ENCODE peak calls at places on chromosomes 2 and 18, in four cellular contexts. One of them, this sample, is unnamed.

GRCh38 chr2:203683932-203684556 is 22.4 kb upstream of the CD28 start:
- DNase-seq in tibial nerve: no peak
- DNase-seq in testis: no peak
- DNase-seq in heart left ventricle: no peak
- DNase-seq in this sample: no peak

GRCh38 chr2:237324446-237325236 is 89.3 kb downstream of the COL6A3 start:
- DNase-seq in tibial nerve: no peak
- DNase-seq in testis: peak
- DNase-seq in heart left ventricle: no peak
- DNase-seq in this sample: no peak

GRCh38 chr2:101736861-101737291 is 39.4 kb downstream of the MAP4K4 start:
- DNase-seq in tibial nerve: no peak
- DNase-seq in testis: no peak
- DNase-seq in heart left ventricle: no peak
- DNase-seq in this sample: peak

GRCh38 chr2:240602266-240603050 is 15.9 kb downstream of the CAPN10 start:
- DNase-seq in tibial nerve: peak
- DNase-seq in testis: no peak
- DNase-seq in heart left ventricle: peak
- DNase-seq in this sample: no peak

GRCh38 chr2:218648473-218649100 is 10.8 kb downstream of the ZNF142 start:
- DNase-seq in tibial nerve: peak
- DNase-seq in testis: peak
- DNase-seq in heart left ventricle: no peak
- DNase-seq in this sample: peak

GRCh38 chr2:63058149-63058741 is 7.6 kb downstream of the OTX1 start:
- DNase-seq in tibial nerve: no peak
- DNase-seq in testis: peak
- DNase-seq in heart left ventricle: no peak
- DNase-seq in this sample: peak

GRCh38 chr2:219309278-219309677 is at the start of gene PTPRN:
- DNase-seq in tibial nerve: no peak
- DNase-seq in testis: no peak
- DNase-seq in heart left ventricle: no peak
- DNase-seq in this sample: no peak

GRCh38 chr2:62724106-62724505 is 18.6 kb downstream of the EHBP1 start:
- DNase-seq in tibial nerve: no peak
- DNase-seq in testis: no peak
- DNase-seq in heart left ventricle: no peak
- DNase-seq in this sample: no peak

GRCh38 chr18:49647496-49648168 is 85.8 kb downstream of the LIPG start:
- DNase-seq in tibial nerve: no peak
- DNase-seq in testis: no peak
- DNase-seq in heart left ventricle: no peak
- DNase-seq in this sample: no peak

GRCh38 chr2:11647834-11648600 is 22.0 kb downstream of the NTSR2 start:
- DNase-seq in tibial nerve: no peak
- DNase-seq in testis: no peak
- DNase-seq in heart left ventricle: no peak
- DNase-seq in this sample: no peak

GRCh38 chr2:25920326-25920725 is 42.0 kb upstream of the ASXL2 start:
- DNase-seq in tibial nerve: no peak
- DNase-seq in testis: no peak
- DNase-seq in heart left ventricle: no peak
- DNase-seq in this sample: no peak

GRCh38 chr2:158502984-158503383 is 46.2 kb downstream of the PKP4 start:
- DNase-seq in tibial nerve: no peak
- DNase-seq in testis: no peak
- DNase-seq in heart left ventricle: no peak
- DNase-seq in this sample: no peak

GRCh38 chr18:21167641-21168372 is 56.2 kb upstream of the ROCK1 start:
- DNase-seq in tibial nerve: no peak
- DNase-seq in testis: peak
- DNase-seq in heart left ventricle: no peak
- DNase-seq in this sample: no peak

GRCh38 chr2:169388161-169388560 is 25.8 kb upstream of the LRP2 start:
- DNase-seq in tibial nerve: no peak
- DNase-seq in testis: no peak
- DNase-seq in heart left ventricle: no peak
- DNase-seq in this sample: no peak

GRCh38 chr18:9062418-9062751 is 40.1 kb upstream of the NDUFV2 start:
- DNase-seq in tibial nerve: no peak
- DNase-seq in testis: no peak
- DNase-seq in heart left ventricle: no peak
- DNase-seq in this sample: no peak

GRCh38 chr2:238684362-238685326 is 163.2 kb upstream of the TWIST2 start:
- DNase-seq in tibial nerve: no peak
- DNase-seq in testis: no peak
- DNase-seq in heart left ventricle: no peak
- DNase-seq in this sample: no peak

DNA sequence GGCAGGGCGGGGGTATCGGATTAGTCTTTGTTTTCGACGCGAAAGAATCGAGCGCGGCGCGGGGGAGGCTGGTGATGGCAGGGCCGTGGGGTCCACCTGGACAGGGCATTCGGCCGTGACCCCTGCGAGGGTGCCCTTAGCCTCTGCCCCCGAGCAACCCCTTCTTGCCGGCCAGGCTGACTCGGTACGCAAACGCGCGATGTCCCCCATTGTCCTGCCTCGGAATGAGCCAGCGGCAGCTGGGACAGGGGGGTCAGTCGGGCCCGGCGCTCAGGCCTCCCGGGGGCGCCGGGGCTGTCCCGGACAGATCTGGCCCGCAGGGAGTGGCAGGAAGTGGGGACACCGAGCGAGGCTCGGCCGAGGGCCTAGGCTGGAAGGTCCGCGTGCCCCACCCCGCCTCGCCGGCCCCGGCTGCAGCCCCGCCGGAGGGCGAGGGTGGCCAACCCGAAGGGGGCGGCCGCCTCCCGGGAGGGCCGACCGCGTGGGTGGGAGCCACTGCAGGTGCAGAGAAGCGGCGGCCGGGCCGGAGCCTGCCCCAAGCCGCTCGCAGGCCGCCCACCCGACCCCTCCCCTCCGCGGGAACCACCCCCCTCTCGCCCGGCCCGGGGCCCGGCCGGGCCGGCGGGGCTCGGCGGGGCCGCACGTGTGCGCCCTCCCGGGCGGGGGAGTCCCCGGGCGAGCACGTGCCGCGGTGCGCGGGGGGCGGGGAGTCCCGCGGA is at the start of gene TET3:
- DNase-seq in tibial nerve: no peak
- DNase-seq in testis: no peak
- DNase-seq in heart left ventricle: peak
- DNase-seq in this sample: peak
- TF ChIP-seq POLR2A in tibial nerve: no peak
- TF ChIP-seq POLR2A in testis: no peak
- TF ChIP-seq POLR2A in heart left ventricle: no peak
- TF ChIP-seq POLR2A in this sample: no peak

GRCh38 chr2:202635441-202636296 is 900 bp downstream of the FAM117B start:
- DNase-seq in tibial nerve: peak
- DNase-seq in testis: peak
- DNase-seq in heart left ventricle: peak
- DNase-seq in this sample: peak
- TF ChIP-seq POLR2A in tibial nerve: no peak
- TF ChIP-seq POLR2A in testis: no peak
- TF ChIP-seq POLR2A in heart left ventricle: no peak
- TF ChIP-seq POLR2A in this sample: peak

DNA sequence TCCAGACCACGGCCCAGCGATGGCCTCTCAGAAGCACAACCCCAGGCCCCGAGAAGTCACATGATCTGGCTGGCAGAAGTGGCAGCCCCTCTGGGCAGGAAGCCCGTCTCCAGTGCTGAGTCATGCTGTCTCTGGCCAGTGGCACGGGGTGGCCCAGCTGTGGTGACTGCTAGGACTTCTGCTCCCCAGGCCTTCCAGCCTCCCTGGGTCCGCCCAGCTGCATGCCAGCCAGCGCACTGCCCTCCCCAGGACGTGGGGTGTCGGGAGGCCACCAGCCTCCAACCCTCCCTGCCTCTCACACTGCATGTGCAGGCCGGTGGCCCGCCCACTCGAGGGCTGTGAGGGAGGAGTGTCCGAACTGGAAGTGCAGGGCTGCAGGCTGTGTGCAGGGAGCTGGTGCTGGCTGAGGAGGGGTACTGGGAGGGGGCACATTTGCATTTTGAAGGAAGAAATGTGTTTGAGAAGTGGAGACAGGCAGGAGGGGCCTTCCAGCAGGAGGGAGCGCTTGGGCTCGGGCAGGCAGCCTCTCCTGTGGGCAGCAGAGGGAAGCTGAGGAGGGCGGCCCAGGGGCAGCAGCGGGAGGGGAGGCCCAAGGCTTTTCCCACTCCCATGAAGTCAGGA is 17.0 kb upstream of the HPCAL1 start:
- DNase-seq in tibial nerve: peak
- DNase-seq in testis: peak
- DNase-seq in heart left ventricle: peak
- DNase-seq in this sample: peak
- TF ChIP-seq POLR2A in tibial nerve: no peak
- TF ChIP-seq POLR2A in testis: no peak
- TF ChIP-seq POLR2A in heart left ventricle: no peak
- TF ChIP-seq POLR2A in this sample: no peak

GRCh38 chr2:55277310-55277709 is 8.3 kb upstream of the MTIF2 start:
- DNase-seq in tibial nerve: no peak
- DNase-seq in testis: no peak
- DNase-seq in heart left ventricle: no peak
- DNase-seq in this sample: no peak

GRCh38 chr2:55283083-55283482 is 14.1 kb upstream of the MTIF2 start:
- DNase-seq in tibial nerve: no peak
- DNase-seq in testis: no peak
- DNase-seq in heart left ventricle: no peak
- DNase-seq in this sample: peak

DNA sequence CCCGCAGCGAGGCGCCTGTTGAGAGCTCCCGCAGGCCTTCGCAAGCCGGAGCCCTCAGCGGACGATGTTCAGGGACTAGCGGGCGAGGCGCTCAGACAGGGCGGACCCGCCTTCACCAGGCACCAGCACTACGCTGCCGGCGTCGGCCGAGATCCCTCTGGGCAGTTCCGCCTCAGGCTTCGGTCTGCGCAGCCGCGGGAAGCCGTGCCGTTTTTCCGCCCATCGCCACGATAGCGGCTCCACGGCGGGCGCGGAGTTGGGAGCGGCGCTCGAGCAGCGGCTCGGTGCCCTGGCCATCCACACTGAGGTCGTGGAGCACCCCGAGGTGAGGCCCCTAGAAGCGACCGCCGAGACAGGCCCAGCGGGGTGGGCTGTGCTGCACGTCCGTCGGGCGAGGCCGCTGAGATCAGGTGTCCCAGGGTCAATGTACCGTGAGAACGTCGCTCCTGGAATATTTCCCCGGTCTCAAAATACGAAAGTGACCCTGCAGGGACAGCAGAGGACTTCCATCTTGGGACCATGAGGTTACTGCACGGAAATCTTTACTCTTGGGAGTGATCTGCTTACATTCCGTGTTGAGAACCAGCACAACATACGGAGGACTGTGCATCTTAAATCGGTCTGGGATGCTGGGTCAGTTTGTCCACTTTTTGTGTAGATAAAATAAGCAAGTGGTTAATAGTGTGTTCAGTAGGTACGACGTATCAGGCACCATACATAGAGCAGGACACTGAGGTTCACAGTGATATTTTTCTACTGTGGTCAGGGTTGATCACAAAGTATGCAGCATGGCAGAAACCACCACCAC is 13.3 kb upstream of the MTIF2 start:
- DNase-seq in tibial nerve: peak
- DNase-seq in testis: peak
- DNase-seq in heart left ventricle: peak
- DNase-seq in this sample: peak
- TF ChIP-seq POLR2A in tibial nerve: no peak
- TF ChIP-seq POLR2A in testis: no peak
- TF ChIP-seq POLR2A in heart left ventricle: no peak
- TF ChIP-seq POLR2A in this sample: peak

GRCh38 chr2:20225294-20226151 is 593 bp upstream of the SDC1 start:
- DNase-seq in tibial nerve: no peak
- DNase-seq in testis: peak
- DNase-seq in heart left ventricle: peak
- DNase-seq in this sample: peak
- TF ChIP-seq POLR2A in tibial nerve: no peak
- TF ChIP-seq POLR2A in testis: no peak
- TF ChIP-seq POLR2A in heart left ventricle: no peak
- TF ChIP-seq POLR2A in this sample: no peak

GRCh38 chr2:159921752-159922404 is 123.9 kb upstream of the CD302 start:
- DNase-seq in tibial nerve: peak
- DNase-seq in testis: peak
- DNase-seq in heart left ventricle: peak
- DNase-seq in this sample: peak

GRCh38 chr2:159922563-159922962 is 124.6 kb upstream of the CD302 start:
- DNase-seq in tibial nerve: no peak
- DNase-seq in testis: no peak
- DNase-seq in heart left ventricle: no peak
- DNase-seq in this sample: no peak

GRCh38 chr2:159925975-159926374 is 128.0 kb upstream of the CD302 start:
- DNase-seq in tibial nerve: no peak
- DNase-seq in testis: no peak
- DNase-seq in heart left ventricle: no peak
- DNase-seq in this sample: no peak

GRCh38 chr2:159926695-159927094 is 128.7 kb upstream of the CD302 start:
- DNase-seq in tibial nerve: no peak
- DNase-seq in testis: no peak
- DNase-seq in heart left ventricle: no peak
- DNase-seq in this sample: no peak
- TF ChIP-seq POLR2A in tibial nerve: no peak
- TF ChIP-seq POLR2A in testis: no peak
- TF ChIP-seq POLR2A in heart left ventricle: no peak
- TF ChIP-seq POLR2A in this sample: no peak

GRCh38 chr2:857081-857480 is 93.6 kb upstream of the SNTG2 start:
- DNase-seq in tibial nerve: no peak
- DNase-seq in testis: no peak
- DNase-seq in heart left ventricle: no peak
- DNase-seq in this sample: no peak

GRCh38 chr2:857937-858336 is 92.7 kb upstream of the SNTG2 start:
- DNase-seq in tibial nerve: no peak
- DNase-seq in testis: no peak
- DNase-seq in heart left ventricle: no peak
- DNase-seq in this sample: no peak

GRCh38 chr2:856041-856440 is 94.6 kb upstream of the SNTG2 start:
- DNase-seq in tibial nerve: no peak
- DNase-seq in testis: no peak
- DNase-seq in heart left ventricle: no peak
- DNase-seq in this sample: no peak

GRCh38 chr2:860259-860855 is 90.3 kb upstream of the SNTG2 start:
- DNase-seq in tibial nerve: no peak
- DNase-seq in testis: no peak
- DNase-seq in heart left ventricle: no peak
- DNase-seq in this sample: no peak

GRCh38 chr2:858646-859045 is 92.0 kb upstream of the SNTG2 start:
- DNase-seq in tibial nerve: no peak
- DNase-seq in testis: no peak
- DNase-seq in heart left ventricle: no peak
- DNase-seq in this sample: no peak
- TF ChIP-seq POLR2A in tibial nerve: no peak
- TF ChIP-seq POLR2A in testis: no peak
- TF ChIP-seq POLR2A in heart left ventricle: no peak
- TF ChIP-seq POLR2A in this sample: no peak

DNA sequence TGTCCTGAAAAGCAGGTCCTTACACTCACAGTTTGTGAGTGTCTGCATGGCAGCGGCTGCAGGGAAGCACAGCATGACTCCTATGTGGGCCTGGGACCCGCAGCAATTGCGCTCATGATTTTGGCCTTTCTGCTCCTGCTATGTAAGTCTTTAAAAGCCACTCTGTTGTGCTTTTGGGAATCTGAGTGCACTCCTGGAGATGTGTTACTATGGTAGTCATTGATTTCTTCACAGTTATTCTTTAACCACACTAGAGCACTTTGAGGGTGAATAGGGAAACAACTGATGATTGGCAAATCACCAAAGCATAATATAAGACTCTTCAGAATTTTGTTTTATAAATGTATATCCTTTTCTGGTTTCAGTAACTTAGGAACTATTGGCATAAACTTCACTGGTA is 40.9 kb downstream of the DSG2 start:
- DNase-seq in tibial nerve: no peak
- DNase-seq in testis: no peak
- DNase-seq in heart left ventricle: no peak
- DNase-seq in this sample: no peak
- TF ChIP-seq POLR2A in tibial nerve: no peak
- TF ChIP-seq POLR2A in testis: no peak
- TF ChIP-seq POLR2A in heart left ventricle: no peak
- TF ChIP-seq POLR2A in this sample: no peak